ENCODE peak calls at places on chromosomes 1 and 21, in ten cellular contexts. O, I, T, J, B, Q, X, M, K and Y are unnamed samples.

GRCh38 chr1:39642796-39643195 is 3.4 kb upstream of the HEYL start:
- DNase-seq in Q (peak; percentile 49), X (no peak), B (peak; percentile 40), T (no peak), M (no peak), O (no peak), I (no peak), K (no peak), J (peak; percentile 49), Y (no peak)

GRCh38 chr1:160330119-160330518 is 12.9 kb downstream of the COPA start:
- DNase-seq in O (peak; percentile 16), T (no peak), J (no peak), M (no peak), X (no peak), I (no peak), K (no peak), B (no peak), Q (no peak), Y (no peak)

GRCh38 chr1:180192172-180192571 is 37.5 kb downstream of the QSOX1 start:
- DNase-seq in O (no peak), B (no peak), X (no peak), M (no peak), K (no peak), T (no peak), I (no peak), J (no peak), Q (no peak), Y (no peak)

GRCh38 chr1:59468828-59469428 is 172.0 kb downstream of the FGGY start:
- DNase-seq in K (no peak), M (no peak), Q (no peak), T (no peak), I (no peak), B (no peak), X (no peak), O (no peak), J (no peak), Y (no peak)

GRCh38 chr1:111988743-111989453 is 570 bp downstream of the KCND3 start:
- DNase-seq in Q (no peak), J (no peak), K (no peak), T (no peak), O (no peak), M (no peak), B (no peak), X (peak; percentile 47), I (no peak), Y (peak; percentile 22)

GRCh38 chr1:167297222-167298214 is 76.8 kb downstream of the POU2F1 start:
- DNase-seq in K (no peak), T (no peak), B (no peak), I (no peak), J (no peak), Q (peak; percentile 3), O (peak; percentile 33), M (peak; percentile 38), X (no peak), Y (peak; percentile 77)

GRCh38 chr1:17097125-17097524 is 22.1 kb downstream of the PADI2 start:
- DNase-seq in M (no peak), Q (no peak), O (no peak), K (no peak), I (no peak), J (no peak), T (no peak), B (no peak), X (no peak), Y (no peak)

GRCh38 chr1:29235955-29236742 is at the start of gene PTPRU:
- DNase-seq in M (peak; percentile 80), K (no peak), O (peak; percentile 53), I (peak; percentile 10), X (peak; percentile 88), B (peak; percentile 72), T (peak; percentile 73), J (peak; percentile 87), Q (peak; percentile 58), Y (peak; percentile 78)

GRCh38 chr1:59481915-59482505 is 185.1 kb downstream of the FGGY start:
- DNase-seq in K (no peak), T (no peak), B (no peak), M (no peak), X (no peak), O (no peak), I (no peak), Q (peak; percentile 75), J (no peak), Y (no peak)

GRCh38 chr1:204190212-204191211 is 5.8 kb downstream of the KISS1 start:
- DNase-seq in Q (peak; percentile 70), J (peak; percentile 43), O (no peak), X (no peak), M (no peak), I (no peak), T (no peak), B (no peak), K (no peak), Y (no peak)

GRCh38 chr1:18922319-18922726 is 20.0 kb upstream of the ALDH4A1 start:
- DNase-seq in Q (peak; percentile 85), T (no peak), K (peak; percentile 97), B (peak; percentile 92), I (peak; percentile 65), O (peak; percentile 57), J (peak; percentile 92), X (peak; percentile 74), M (peak; percentile 69), Y (peak; percentile 93)

GRCh38 chr1:27179373-27179772 is 24.4 kb upstream of the SLC9A1 start:
- DNase-seq in Q (no peak), I (no peak), B (no peak), M (no peak), X (no peak), O (peak; percentile 14), J (no peak), T (no peak), K (no peak), Y (no peak)

GRCh38 chr1:18875107-18875795 is 15.8 kb upstream of the TAS1R2 start:
- DNase-seq in Q (peak; percentile 77), K (peak; percentile 94), I (peak; percentile 28), B (peak; percentile 79), T (peak; percentile 66), X (peak; percentile 84), O (peak; percentile 87), M (peak; percentile 85), J (peak; percentile 74), Y (peak; percentile 96)

GRCh38 chr1:60488857-60489256 is 415.3 kb upstream of the C1orf87 start:
- DNase-seq in O (no peak), T (no peak), B (no peak), K (no peak), J (no peak), X (no peak), Q (no peak), M (no peak), I (no peak), Y (no peak)

GRCh38 chr1:234405676-234406075 is 32.4 kb downstream of the COA6 start:
- DNase-seq in B (no peak), O (no peak), K (no peak), X (no peak), J (no peak), M (no peak), Q (no peak), I (no peak), T (no peak), Y (no peak)

DNA sequence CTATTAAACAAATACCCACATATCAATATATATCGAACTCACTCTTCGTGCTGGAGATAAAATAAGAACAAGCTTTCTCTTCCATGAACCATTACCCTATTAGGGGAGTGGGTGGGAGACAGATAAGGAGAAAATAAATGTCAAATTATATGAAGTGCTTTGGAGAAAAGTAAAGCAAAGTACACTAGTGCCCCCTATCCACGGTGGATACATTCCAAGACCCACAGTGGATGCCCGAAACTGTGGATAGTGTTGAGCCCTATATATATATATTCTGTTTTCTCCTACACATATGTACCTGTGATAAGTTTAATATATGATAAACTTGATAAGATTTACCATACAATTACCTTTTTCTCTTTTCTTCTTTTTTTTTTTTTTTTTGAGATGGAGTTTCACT is 54.6 kb downstream of the FH start:
- DNase-seq in I (no peak), B (no peak), O (no peak), X (no peak), K (no peak), Q (no peak), J (no peak), T (no peak), M (no peak), Y (no peak)
- TF ChIP-seq CTCF in I (no peak), B (no peak), O (no peak), X (no peak), K (no peak), Q (no peak), J (no peak), T (no peak), M (no peak), Y (no peak)

GRCh38 chr21:42670884-42671283 is 17.5 kb downstream of the PDE9A start:
- DNase-seq in J (no peak), K (no peak), X (no peak), I (no peak), Q (no peak), T (peak; percentile 61), B (no peak), O (no peak), M (no peak), Y (no peak)
- H3K4me1 ChIP-seq in J (no peaks in the 10 kb centered on the region), K (peaks cover 77% of the 10 kb centered on the region), X (no peaks in the 10 kb centered on the region), I (no peaks in the 10 kb centered on the region), Q (peaks cover 2% of the 10 kb centered on the region), T (peaks cover 50% of the 10 kb centered on the region), B (peaks cover 8% of the 10 kb centered on the region), O (no peaks in the 10 kb centered on the region), M (peaks cover 2% of the 10 kb centered on the region), Y (no peaks in the 10 kb centered on the region)

DNA sequence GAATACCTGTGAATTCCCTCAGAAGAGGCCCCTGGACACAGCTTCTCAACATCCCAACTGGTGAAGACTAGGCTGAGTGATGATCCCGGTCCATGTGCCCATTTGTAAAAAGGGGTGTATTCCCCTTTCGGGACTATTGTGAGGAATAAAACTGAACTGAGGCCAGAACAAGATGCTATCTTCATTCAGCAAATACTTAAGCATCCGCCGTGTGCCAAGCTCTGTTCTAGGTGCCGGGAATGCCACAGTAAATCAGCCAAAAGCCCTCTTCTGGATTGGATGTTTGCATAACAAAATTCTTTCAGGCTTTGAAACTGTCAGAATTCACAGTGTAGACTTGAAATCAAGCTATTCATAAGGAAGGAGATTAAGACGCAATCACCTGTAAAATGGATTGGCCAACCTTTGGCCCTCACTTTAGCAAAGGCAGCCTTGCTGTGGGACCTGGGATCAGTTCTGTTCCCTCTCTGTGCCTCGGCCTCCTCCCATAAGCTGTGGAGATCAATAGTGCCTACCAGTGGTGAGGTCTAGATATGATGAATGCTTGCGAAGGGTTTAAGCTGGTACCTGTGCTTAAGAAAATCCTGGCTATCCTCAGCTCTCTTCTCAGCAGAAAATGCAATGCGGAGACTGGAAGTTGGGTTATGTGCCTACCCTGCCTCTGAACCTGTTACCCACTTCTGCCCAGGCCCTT is 1.8 kb downstream of the ALPL start:
- DNase-seq in I (no peak), T (no peak), X (no peak), B (no peak), O (peak; percentile 32), M (no peak), K (no peak), Q (no peak), J (no peak), Y (no peak)
- TF ChIP-seq CTCF in I (no peak), T (peak; percentile 50), X (no peak), B (no peak), O (no peak), M (no peak), K (no peak), Q (no peak), J (no peak), Y (no peak)

DNA sequence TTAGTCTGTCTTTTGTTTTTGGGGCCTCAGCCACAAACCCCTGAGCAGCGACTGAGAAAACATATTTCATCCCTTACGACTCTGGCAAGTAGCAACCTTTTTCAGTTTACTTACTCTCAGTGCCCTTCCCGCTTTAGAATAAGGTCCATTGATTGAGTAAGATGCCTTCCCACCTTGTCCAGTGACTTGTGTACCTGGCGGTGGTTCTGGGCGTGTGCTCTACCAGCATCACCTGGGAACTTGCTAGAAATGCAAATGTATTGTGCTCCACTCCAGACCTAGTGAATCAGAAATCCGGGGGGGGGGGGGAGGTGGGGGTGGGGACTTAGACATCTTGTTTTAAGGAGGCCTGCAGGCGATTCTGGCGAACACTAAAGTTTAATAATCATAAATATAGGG is 72.1 kb downstream of the S1PR1 start:
- DNase-seq in M (no peak), K (no peak), Q (no peak), T (no peak), O (no peak), B (no peak), X (no peak), I (no peak), J (no peak), Y (no peak)
- H3K4me1 ChIP-seq in M (no peaks in the 10 kb centered on the region), K (peaks cover 8% of the 10 kb centered on the region), Q (no peaks in the 10 kb centered on the region), T (peaks cover 24% of the 10 kb centered on the region), O (no peaks in the 10 kb centered on the region), B (peaks cover 5% of the 10 kb centered on the region), X (peaks cover 7% of the 10 kb centered on the region), I (peaks cover 2% of the 10 kb centered on the region), J (no peaks in the 10 kb centered on the region), Y (no peaks in the 10 kb centered on the region)